ENCODE peak calls at places on chromosomes 13 and 19, in four cellular contexts. O is GM10248, C is Caco-2, R is SIG-M5. H is an unnamed sample.

GRCh38 chr19:34253711-34254551 is 423 bp upstream of the GARRE1 start:
- DNase-seq in O (peak), R (no peak), C (no peak), H (peak)

GRCh38 chr19:4284176-4284958 is 5.3 kb downstream of the SHD start:
- DNase-seq in R (no peak), C (peak), O (no peak), H (peak)

GRCh38 chr13:44128522-44128921 is 245.1 kb upstream of the SERP2 start:
- DNase-seq in C (no peak), O (no peak), R (no peak), H (no peak)

GRCh38 chr19:47480658-47481057 is 3.4 kb downstream of the KPTN start:
- DNase-seq in R (no peak), O (no peak), C (no peak), H (no peak)

GRCh38 chr19:19420570-19421301 is 15.3 kb downstream of the GATAD2A start:
- DNase-seq in C (no peak), R (no peak), O (no peak), H (no peak)

GRCh38 chr19:2554856-2555255 is 78.9 kb downstream of the GADD45B start:
- DNase-seq in O (no peak), C (no peak), R (no peak), H (no peak)

GRCh38 chr19:5907216-5907615 is 2.5 kb downstream of the VMAC start:
- DNase-seq in R (no peak), O (no peak), C (no peak), H (no peak)

GRCh38 chr13:47478985-47479384 is 522.1 kb downstream of the SUCLA2 start:
- DNase-seq in O (no peak), R (no peak), C (no peak), H (no peak)

GRCh38 chr19:45976180-45976579 is 2.5 kb upstream of the NOVA2 start:
- DNase-seq in O (no peak), R (no peak), C (no peak), H (no peak)

GRCh38 chr13:46544208-46544607 is 8.8 kb upstream of the LRCH1 start:
- DNase-seq in R (no peak), C (no peak), O (no peak), H (no peak)

GRCh38 chr19:18317998-18318800 is 4.7 kb downstream of the LSM4 start:
- DNase-seq in O (no peak), C (no peak), R (no peak), H (no peak)

GRCh38 chr13:31908696-31909386 is 122.7 kb upstream of the FRY start:
- DNase-seq in C (no peak), O (no peak), R (peak), H (no peak)

GRCh38 chr13:32261567-32261966 is 53.6 kb downstream of the ZAR1L start:
- DNase-seq in O (no peak), R (no peak), C (no peak), H (no peak)

GRCh38 chr13:41470187-41470586 is 12.8 kb downstream of the RGCC start:
- DNase-seq in R (no peak), C (no peak), O (peak), H (no peak)

GRCh38 chr13:76512676-76513277 is 373.4 kb downstream of the KCTD12 start:
- DNase-seq in R (no peak), C (no peak), O (no peak), H (no peak)

GRCh38 chr19:17079710-17080440 is 4.3 kb downstream of the MYO9B start:
- DNase-seq in C (no peak), O (peak), R (no peak), H (peak)

GRCh38 chr19:2056810-2057192 is 5.8 kb upstream of the MKNK2 start:
- DNase-seq in R (no peak), C (no peak), O (no peak), H (no peak)

GRCh38 chr13:42355118-42355840 is 83.3 kb downstream of the AKAP11 start:
- DNase-seq in R (no peak), O (peak), C (no peak), H (no peak)

GRCh38 chr19:22616659-22617058 is 17.5 kb upstream of the ZNF492 start:
- DNase-seq in O (no peak), C (no peak), R (no peak), H (no peak)

GRCh38 chr13:60583196-60583908 is 186.3 kb downstream of the TDRD3 start:
- DNase-seq in R (no peak), O (no peak), C (no peak), H (no peak)

GRCh38 chr13:45615501-45616101 is at the start of gene ERICH6B:
- DNase-seq in O (no peak), C (peak), R (no peak), H (no peak)

GRCh38 chr13:29402168-29402621 is 193.3 kb downstream of the SLC7A1 start:
- DNase-seq in C (peak), R (no peak), O (no peak), H (no peak)

GRCh38 chr19:55304279-55304978 is 20.6 kb downstream of the BRSK1 start:
- DNase-seq in R (no peak), O (peak), C (peak), H (peak)

GRCh38 chr19:39299832-39300231 is 3.6 kb downstream of the IFNL1 start:
- DNase-seq in O (no peak), C (peak), R (no peak), H (no peak)

GRCh38 chr13:101415358-101416174 is 742 bp downstream of the NALCN start:
- DNase-seq in R (no peak), O (no peak), C (no peak), H (peak)

GRCh38 chr13:81781471-81781870 is 1440.5 kb upstream of the SPRY2 start:
- DNase-seq in O (no peak), C (no peak), R (no peak), H (no peak)

GRCh38 chr13:36518707-36519106 is 86.4 kb downstream of the CCNA1 start:
- DNase-seq in O (no peak), C (no peak), R (no peak), H (no peak)

GRCh38 chr19:35471946-35472345 is 18.3 kb downstream of the KRTDAP start:
- DNase-seq in C (no peak), R (no peak), O (no peak), H (no peak)

GRCh38 chr13:46229251-46229650 is 17.5 kb downstream of the LRRC63 start:
- DNase-seq in R (no peak), C (no peak), O (no peak), H (no peak)

GRCh38 chr13:36718146-36718545 is 44.3 kb downstream of the SERTM1 start:
- DNase-seq in R (no peak), C (no peak), O (no peak), H (no peak)

GRCh38 chr19:56333506-56333905 is 18.9 kb upstream of the ZSCAN5A start:
- DNase-seq in R (no peak), C (peak), O (peak), H (peak)

GRCh38 chr19:43651758-43652545 is 12.3 kb upstream of the CADM4 start:
- DNase-seq in R (no peak), C (peak), O (peak), H (no peak)

GRCh38 chr13:41456768-41457588 is at the start of gene RGCC:
- DNase-seq in O (peak), R (no peak), C (peak), H (peak)

GRCh38 chr19:1841209-1841924 is 6.9 kb downstream of the REXO1 start:
- DNase-seq in O (no peak), C (no peak), R (no peak), H (no peak)

GRCh38 chr13:64529874-64530485 is 2700.2 kb downstream of the PCDH9 start:
- DNase-seq in C (no peak), R (no peak), O (peak), H (peak)

GRCh38 chr19:16161848-16162247 is 11.5 kb downstream of the CIB3 start:
- DNase-seq in C (no peak), O (no peak), R (no peak), H (peak)

GRCh38 chr13:110276553-110276950 is 30.4 kb downstream of the COL4A1 start:
- DNase-seq in C (no peak), R (no peak), O (no peak), H (no peak)

GRCh38 chr13:91356919-91357612 is 9.6 kb downstream of the MIR17HG start:
- DNase-seq in O (no peak), C (no peak), R (no peak), H (no peak)